ENCODE peak calls at places on chromosomes 4 and X, in five cellular contexts. N is stimulated activated CD4-positive, alpha-beta T cell treated with anti-CD3 and anti-CD28 coated beads, Interleukin-4, amount 100 ng/mL, for 1 hour; G is progenitor cell of endocrine pancreas; S is NCI-H1694; P is T-helper 9 cell. Z is an unnamed sample.

GRCh38 chrX:139739138-139739537 is 31.2 kb upstream of the MCF2 start:
- DNase-seq in N (no peak), G (no peak), S (no peak), P (no peak), Z (no peak)

GRCh38 chrX:101429934-101430333 is 21.9 kb downstream of the HNRNPH2 start:
- DNase-seq in N (no peak), G (no peak), S (no peak), P (no peak), Z (peak; percentile 20)

GRCh38 chr4:174119818-174120217 is 163.6 kb downstream of the FBXO8 start:
- DNase-seq in N (no peak), G (no peak), S (no peak), P (no peak), Z (no peak)

GRCh38 chr4:17323619-17324400 is 188.1 kb downstream of the QDPR start:
- DNase-seq in N (no peak), G (no peak), S (no peak), P (no peak), Z (no peak)

GRCh38 chr4:184376136-184376838 is 98.1 kb downstream of the IRF2 start:
- DNase-seq in N (no peak), G (no peak), S (no peak), P (no peak), Z (no peak)

GRCh38 chr4:25861951-25862410 is 807 bp downstream of the SEL1L3 start:
- DNase-seq in N (no peak), G (no peak), S (no peak), P (no peak), Z (no peak)

GRCh38 chrX:11398785-11399184 is 105.6 kb downstream of the AMELX start:
- DNase-seq in N (no peak), G (no peak), S (no peak), P (no peak), Z (no peak)

GRCh38 chr4:34636623-34637022 is 1607.7 kb downstream of the ARAP2 start:
- DNase-seq in N (no peak), G (no peak), S (no peak), P (no peak), Z (no peak)

GRCh38 chrX:65034641-65035450 is 58.6 kb upstream of the ZC4H2 start:
- DNase-seq in N (peak; percentile 82), G (peak; percentile 76), S (no peak), P (peak; percentile 66), Z (peak; percentile 23)

GRCh38 chrX:153622661-153623309 is 23.8 kb upstream of the CCNQ start:
- DNase-seq in N (no peak), G (no peak), S (no peak), P (no peak), Z (no peak)

GRCh38 chr4:41709844-41710481 is 38.6 kb downstream of the PHOX2B start:
- DNase-seq in N (no peak), G (no peak), S (no peak), P (no peak), Z (peak; percentile 30)

GRCh38 chr4:7026107-7026506 is 17.1 kb upstream of the TADA2B start:
- DNase-seq in N (no peak), G (no peak), S (no peak), P (no peak), Z (no peak)

GRCh38 chr4:69984030-69984443 is 11.7 kb upstream of the STATH start:
- DNase-seq in N (no peak), G (no peak), S (no peak), P (no peak), Z (no peak)

GRCh38 chr4:84780719-84781118 is 185.8 kb downstream of the WDFY3 start:
- DNase-seq in N (no peak), G (no peak), S (no peak), P (no peak), Z (no peak)

GRCh38 chr4:138062929-138063328 is 179.2 kb downstream of the SLC7A11 start:
- DNase-seq in N (no peak), G (no peak), S (no peak), P (no peak), Z (peak; percentile 17)

GRCh38 chrX:130575831-130576404 is 174.1 kb downstream of the RBMX2 start:
- DNase-seq in N (peak; percentile 10), G (peak; percentile 20), S (peak; percentile 17), P (peak; percentile 0), Z (peak; percentile 42)

GRCh38 chr4:174503079-174503724 is 19.1 kb downstream of the HPGD start:
- DNase-seq in N (no peak), G (no peak), S (no peak), P (no peak), Z (no peak)

GRCh38 chrX:38870386-38870895 is 69.2 kb downstream of the MID1IP1 start:
- DNase-seq in N (no peak), G (no peak), S (no peak), P (no peak), Z (peak; percentile 71)

GRCh38 chr4:143482753-143483362 is 30.6 kb upstream of the SMARCA5 start:
- DNase-seq in N (no peak), G (no peak), S (peak; percentile 20), P (no peak), Z (peak; percentile 72)

GRCh38 chr4:149885896-149886295 is 70.3 kb upstream of the IQCM start:
- DNase-seq in N (no peak), G (no peak), S (no peak), P (no peak), Z (peak; percentile 30)

GRCh38 chr4:139814285-139815015 is 148.8 kb downstream of the MGST2 start:
- DNase-seq in N (no peak), G (no peak), S (no peak), P (no peak), Z (no peak)

GRCh38 chr4:150230556-150230955 is 152.3 kb downstream of the DCLK2 start:
- DNase-seq in N (no peak), G (no peak), S (peak; percentile 63), P (no peak), Z (no peak)

GRCh38 chr4:123397276-123398150 is 918 bp downstream of the SPRY1 start:
- DNase-seq in N (peak; percentile 58), G (peak; percentile 76), S (no peak), P (peak; percentile 23), Z (peak; percentile 28)

GRCh38 chr4:152045397-152045780 is 284.6 kb upstream of the GATB start:
- DNase-seq in N (no peak), G (no peak), S (no peak), P (no peak), Z (no peak)

GRCh38 chr4:39446842-39447573 is 11.7 kb downstream of the RPL9 start:
- DNase-seq in N (peak; percentile 50), G (peak; percentile 28), S (no peak), P (peak; percentile 7), Z (peak; percentile 96)

GRCh38 chr4:25938251-25939186 is 24.5 kb downstream of the SMIM20 start:
- DNase-seq in N (peak; percentile 6), G (no peak), S (no peak), P (no peak), Z (no peak)

GRCh38 chrX:43956034-43956433 is 17.2 kb downstream of the NDP start:
- DNase-seq in N (no peak), G (no peak), S (no peak), P (no peak), Z (no peak)

GRCh38 chr4:97910005-97910404 is 233.3 kb downstream of the STPG2 start:
- DNase-seq in N (no peak), G (no peak), S (no peak), P (no peak), Z (no peak)

GRCh38 chr4:99379571-99379970 is 27.0 kb upstream of the ADH1C start:
- DNase-seq in N (no peak), G (no peak), S (no peak), P (no peak), Z (no peak)

GRCh38 chr4:55068522-55068921 is 56.9 kb downstream of the KDR start:
- DNase-seq in N (no peak), G (no peak), S (no peak), P (no peak), Z (peak; percentile 8)

GRCh38 chr4:101398807-101399206 is 51.5 kb upstream of the PPP3CA start:
- DNase-seq in N (no peak), G (no peak), S (no peak), P (no peak), Z (no peak)